ENCODE peak calls at places on chromosomes 2 and 18, in five cellular contexts. L is HL-60, M is GM12892, J is breast epithelium, F is GM23338. I is an unnamed sample.

GRCh38 chr2:112006076-112006410 is 49.0 kb upstream of the TMEM87B start:
- DNase-seq in L (peak), F (no peak), J (no peak), M (no peak), I (no peak)

GRCh38 chr2:39179974-39180960 is 59.4 kb upstream of the SOS1 start:
- DNase-seq in L (no peak), F (no peak), J (no peak), M (no peak), I (no peak)

GRCh38 chr18:76821875-76822509 is 365 bp upstream of the ZNF236 start:
- DNase-seq in F (peak), L (peak), J (peak), M (peak), I (peak)

GRCh38 chr2:43224131-43224570 is 2.3 kb downstream of the ZFP36L2 start:
- DNase-seq in M (no peak), J (peak), F (peak), L (peak), I (peak)

GRCh38 chr2:44572196-44572900 is 210.6 kb downstream of the CAMKMT start:
- DNase-seq in F (no peak), M (no peak), J (no peak), L (no peak), I (no peak)

GRCh38 chr2:151543898-151544297 is 134.2 kb downstream of the RIF1 start:
- DNase-seq in M (no peak), L (no peak), J (no peak), F (no peak), I (no peak)

GRCh38 chr2:148978736-148979135 is 59.8 kb upstream of the LYPD6B start:
- DNase-seq in L (peak), F (no peak), M (no peak), J (no peak), I (no peak)

GRCh38 chr2:57543211-57543610 is 503.4 kb upstream of the VRK2 start:
- DNase-seq in L (no peak), J (no peak), M (no peak), F (no peak), I (no peak)

GRCh38 chr2:69464575-69464974 is 27.3 kb upstream of the NFU1 start:
- DNase-seq in L (no peak), F (no peak), M (no peak), J (no peak), I (no peak)

GRCh38 chr2:64354857-64355680 is 98.9 kb upstream of the LGALSL start:
- DNase-seq in J (no peak), L (no peak), M (no peak), F (no peak), I (no peak)

GRCh38 chr2:226396541-226396940 is 403.1 kb downstream of the IRS1 start:
- DNase-seq in J (no peak), F (no peak), L (no peak), M (no peak), I (no peak)

GRCh38 chr2:239555566-239555895 is 154.7 kb upstream of the HDAC4 start:
- DNase-seq in J (no peak), M (no peak), L (no peak), F (no peak), I (no peak)

GRCh38 chr2:196205891-196206408 is 34.6 kb upstream of the STK17B start:
- DNase-seq in L (peak), F (no peak), J (no peak), M (no peak), I (no peak)

GRCh38 chr18:79846936-79847557 is 49.3 kb downstream of the KCNG2 start:
- DNase-seq in L (no peak), J (no peak), F (no peak), M (no peak), I (no peak)

GRCh38 chr2:84811839-84812238 is 69.0 kb downstream of the TRABD2A start:
- DNase-seq in J (no peak), F (no peak), L (no peak), M (no peak), I (no peak)

GRCh38 chr2:29053223-29053622 is 21.1 kb downstream of the PCARE start:
- DNase-seq in F (peak), J (peak), L (no peak), M (no peak), I (no peak)

GRCh38 chr2:144026679-144027078 is 493.2 kb downstream of the ZEB2 start:
- DNase-seq in L (no peak), F (no peak), J (no peak), M (no peak), I (no peak)

GRCh38 chr2:16140771-16141640 is 200.7 kb downstream of the MYCN start:
- DNase-seq in M (no peak), F (no peak), L (no peak), J (no peak), I (no peak)

GRCh38 chr2:239441724-239442123 is 40.9 kb upstream of the HDAC4 start:
- DNase-seq in M (no peak), L (no peak), J (no peak), F (no peak), I (no peak)

GRCh38 chr2:133711226-133711625 is 143.0 kb upstream of the NCKAP5 start:
- DNase-seq in L (no peak), J (no peak), F (peak), M (no peak), I (no peak)

GRCh38 chr2:55743583-55743982 is 49.9 kb upstream of the PNPT1 start:
- DNase-seq in M (no peak), F (no peak), J (no peak), L (no peak), I (no peak)

GRCh38 chr18:58862404-58862803 is 2.3 kb upstream of the ZNF532 start:
- DNase-seq in M (no peak), L (no peak), F (no peak), J (no peak), I (no peak)

GRCh38 chr18:55501594-55502345 is 86.2 kb downstream of the TCF4 start:
- DNase-seq in F (peak), M (no peak), L (no peak), J (no peak), I (no peak)

GRCh38 chr2:171320208-171320621 is 113.6 kb downstream of the METTL8 start:
- DNase-seq in J (no peak), L (no peak), M (no peak), F (no peak), I (no peak)

GRCh38 chr2:173165443-173166234 is 90.0 kb downstream of the MAP3K20 start:
- DNase-seq in M (no peak), L (no peak), F (no peak), J (no peak), I (no peak)

GRCh38 chr2:239264838-239265651 is 135.8 kb downstream of the HDAC4 start:
- DNase-seq in J (no peak), L (peak), M (peak), F (no peak), I (peak)

GRCh38 chr2:150013011-150013410 is 425.4 kb upstream of the MMADHC start:
- DNase-seq in L (no peak), M (no peak), J (no peak), F (no peak), I (no peak)

GRCh38 chr2:102030855-102031527 is 39.2 kb downstream of the IL1R2 start:
- DNase-seq in M (no peak), F (no peak), L (peak), J (no peak), I (no peak)

GRCh38 chr2:53724511-53724910 is 43.1 kb upstream of the CHAC2 start:
- DNase-seq in M (no peak), J (no peak), F (no peak), L (no peak), I (no peak)

GRCh38 chr18:6435731-6436130 is 21.0 kb upstream of the L3MBTL4 start:
- DNase-seq in L (no peak), J (no peak), F (no peak), M (no peak), I (no peak)

GRCh38 chr2:102979429-102979828 is 217.6 kb downstream of the TMEM182 start:
- DNase-seq in L (no peak), F (no peak), J (no peak), M (no peak), I (no peak)

GRCh38 chr2:205748660-205749059 is 66.4 kb downstream of the NRP2 start:
- DNase-seq in L (no peak), F (peak), M (no peak), J (no peak), I (no peak)

GRCh38 chr2:14536976-14537375 is 95.5 kb upstream of the LRATD1 start:
- DNase-seq in J (no peak), F (no peak), M (no peak), L (no peak), I (no peak)

GRCh38 chr18:13520306-13520705 is 206.1 kb downstream of the FAM210A start:
- DNase-seq in F (no peak), J (no peak), M (no peak), L (no peak), I (no peak)

GRCh38 chr2:151260492-151261239 is 997 bp downstream of the RBM43 start:
- DNase-seq in F (peak), L (no peak), M (no peak), J (no peak), I (no peak)

GRCh38 chr2:108588070-108588668 is 53.9 kb downstream of the LIMS1 start:
- DNase-seq in F (no peak), L (peak), J (no peak), M (no peak), I (peak)

GRCh38 chr2:23524261-23524706 is 139.3 kb downstream of the KLHL29 start:
- DNase-seq in J (no peak), M (no peak), F (no peak), L (no peak), I (no peak)

GRCh38 chr18:79644006-79644665 is 35.5 kb upstream of the CTDP1 start:
- DNase-seq in J (no peak), M (peak), F (peak), L (peak), I (peak)

DNA sequence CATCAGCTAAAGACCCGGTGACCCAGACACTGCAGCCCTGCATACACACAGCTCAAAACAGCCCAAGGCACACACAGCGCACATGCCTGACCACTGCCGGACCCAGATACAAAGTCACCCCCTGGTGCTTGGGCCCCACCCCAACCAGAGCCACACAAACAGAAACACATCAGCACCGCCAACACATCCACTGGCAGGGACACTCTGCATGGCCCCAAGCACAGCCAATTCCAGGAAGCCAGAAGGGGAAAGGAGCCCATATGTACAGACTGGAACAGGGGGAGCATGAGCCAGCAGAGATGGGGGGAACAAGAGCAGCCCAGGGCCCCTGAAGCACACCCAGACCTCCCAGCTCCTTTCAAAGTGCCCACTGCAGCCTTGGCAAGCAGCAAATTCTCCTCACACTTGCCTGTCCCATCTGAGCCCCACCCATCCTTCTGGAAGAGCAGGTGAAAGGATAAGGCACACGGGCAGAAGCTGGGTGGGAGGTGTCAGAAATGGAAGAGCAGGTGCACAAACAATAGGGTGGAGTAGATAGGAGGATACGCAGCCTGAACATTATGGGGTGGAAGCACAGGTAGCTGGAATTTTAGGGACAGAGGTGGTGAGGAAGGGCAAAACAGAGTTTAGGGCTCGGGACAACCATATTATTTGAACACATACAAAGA is 69.3 kb downstream of the TNS1 start:
- DNase-seq in J (no peak), M (no peak), L (no peak), F (no peak), I (no peak)
- TF ChIP-seq POLR2AphosphoS5 in J (peak), M (no peak), L (no peak), F (no peak), I (no peak)

GRCh38 chr18:22723741-22724140 is 209.4 kb upstream of the RBBP8 start:
- DNase-seq in F (no peak), M (no peak), L (no peak), J (no peak), I (no peak)
- TF ChIP-seq POLR2AphosphoS5 in F (no peak), M (no peak), L (no peak), J (no peak), I (no peak)

DNA sequence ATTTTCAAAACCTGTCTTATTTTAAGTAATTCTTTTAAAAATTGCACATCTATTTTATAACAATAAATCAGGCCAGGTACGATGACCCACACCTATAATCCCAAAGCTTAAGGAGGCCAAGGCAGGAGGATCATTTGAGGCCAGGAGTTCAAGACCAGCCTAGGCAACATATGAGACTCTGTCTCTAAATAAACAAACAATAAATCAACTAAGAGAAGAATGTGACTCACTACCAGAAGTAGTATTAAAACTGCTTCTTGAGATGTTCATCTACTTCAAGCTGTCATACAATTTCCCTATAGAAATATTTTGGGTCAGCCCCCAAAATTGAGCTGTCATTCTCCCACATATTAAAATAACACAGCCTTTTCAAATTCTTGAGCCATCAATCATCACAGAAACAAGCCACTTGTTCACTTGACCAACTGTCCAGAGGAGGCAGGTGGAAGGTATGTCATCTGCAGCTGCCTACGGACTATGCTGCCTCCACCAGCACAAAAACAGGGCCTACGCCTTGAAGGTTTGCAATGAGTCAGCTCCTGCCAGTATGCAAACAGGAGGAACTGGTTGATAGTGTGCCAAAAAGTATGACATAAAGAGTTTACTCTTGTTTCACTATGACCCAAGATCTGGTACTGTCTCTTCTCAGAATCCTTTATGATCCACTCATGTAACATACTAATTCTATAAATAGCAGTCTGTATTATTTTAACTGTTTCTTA is 33.6 kb downstream of the KIDINS220 start:
- DNase-seq in M (peak), L (no peak), F (no peak), J (peak), I (peak)
- TF ChIP-seq POLR2AphosphoS5 in M (no peak), L (no peak), F (no peak), J (no peak), I (no peak)

DNA sequence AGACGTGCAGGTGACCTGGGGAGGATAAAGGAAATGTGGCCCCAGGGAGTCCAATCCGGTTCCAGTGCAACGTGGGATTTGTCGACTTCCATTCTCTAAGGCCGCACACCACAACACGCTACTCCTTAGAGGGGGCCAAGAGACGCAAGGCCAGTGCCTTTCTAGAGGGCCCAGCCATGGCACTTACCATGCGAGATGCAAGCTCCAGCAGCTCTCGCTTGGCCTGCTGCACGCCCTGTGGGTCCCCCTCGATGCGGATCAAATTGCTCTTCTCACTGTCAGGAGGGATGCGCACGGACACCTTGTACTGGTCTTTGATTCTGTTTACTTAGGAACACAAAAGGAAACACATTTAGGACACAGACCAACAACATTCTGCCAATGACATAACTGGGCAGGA is 61.2 kb downstream of the ANO7 start:
- DNase-seq in L (no peak), F (no peak), J (no peak), M (no peak), I (no peak)
- TF ChIP-seq POLR2AphosphoS5 in L (no peak), F (no peak), J (no peak), M (no peak), I (no peak)

GRCh38 chr2:221571108-221571390 is 1.1 kb downstream of the EPHA4 start:
- DNase-seq in M (no peak), F (no peak), L (no peak), J (no peak), I (no peak)

GRCh38 chr2:221568299-221568698 is 3.8 kb downstream of the EPHA4 start:
- DNase-seq in M (no peak), J (no peak), L (no peak), F (no peak), I (no peak)

GRCh38 chr2:221570321-221571107 is 1.6 kb downstream of the EPHA4 start:
- DNase-seq in M (peak), L (no peak), J (no peak), F (peak), I (no peak)

GRCh38 chr2:221567809-221568208 is 4.3 kb downstream of the EPHA4 start:
- DNase-seq in J (no peak), M (no peak), F (no peak), L (no peak), I (no peak)

GRCh38 chr2:221569342-221570278 is 2.5 kb downstream of the EPHA4 start:
- DNase-seq in M (no peak), J (no peak), F (peak), L (no peak), I (no peak)
- TF ChIP-seq POLR2AphosphoS5 in M (no peak), J (no peak), F (no peak), L (no peak), I (no peak)

GRCh38 chr2:10575566-10576300 is 114.0 kb downstream of the NOL10 start:
- DNase-seq in M (no peak), F (no peak), L (no peak), J (no peak), I (no peak)
- TF ChIP-seq POLR2AphosphoS5 in M (no peak), F (no peak), L (no peak), J (no peak), I (no peak)

GRCh38 chr2:12083713-12084420 is 337.4 kb downstream of the LPIN1 start:
- DNase-seq in J (no peak), L (no peak), M (no peak), F (peak), I (no peak)
- TF ChIP-seq POLR2AphosphoS5 in J (no peak), L (no peak), M (no peak), F (no peak), I (no peak)